ENCODE peak calls at places on chromosome 5, in nine cellular contexts. U is tibial artery; I is CD8-positive, alpha-beta T cell; L is coronary artery; N is body of pancreas; G is right cardiac atrium; F is lung; D is HCT116; E is cardiac muscle cell. C is an unnamed sample.
A peak's percentile ranks its signal among the peaks of the same experiment; 100 is the strongest.

GRCh38 chr5:131521252-131521651 is 113.8 kb downstream of the RAPGEF6 start:
- DNase-seq in F (no peak), E (no peak), L (no peak), D (no peak), I (no peak), N (no peak), U (no peak), G (no peak), C (no peak)

GRCh38 chr5:58921106-58921505 is 338.2 kb downstream of the RAB3C start:
- DNase-seq in N (no peak), G (no peak), E (peak; percentile 50), L (no peak), I (no peak), U (no peak), F (no peak), D (no peak), C (no peak)

GRCh38 chr5:81427566-81427965 is 33.6 kb upstream of the ACOT12 start:
- DNase-seq in N (no peak), D (no peak), U (no peak), L (no peak), I (no peak), E (no peak), F (no peak), G (no peak), C (no peak)

GRCh38 chr5:33608476-33609026 is 167.8 kb downstream of the TARS1 start:
- DNase-seq in L (no peak), N (no peak), E (peak; percentile 9), D (no peak), I (no peak), F (no peak), U (no peak), G (no peak), C (no peak)

GRCh38 chr5:60066502-60066901 is 173.0 kb upstream of the PDE4D start:
- DNase-seq in N (no peak), F (no peak), L (no peak), E (peak; percentile 7), U (no peak), D (no peak), G (no peak), I (no peak), C (no peak)

GRCh38 chr5:150512368-150512747 is 4.4 kb downstream of the NDST1 start:
- DNase-seq in E (peak; percentile 31), L (no peak), G (peak; percentile 51), F (no peak), I (no peak), D (no peak), N (peak; percentile 56), U (no peak), C (no peak)

GRCh38 chr5:141528401-141528984 is 39.6 kb downstream of the PCDHGC5 start:
- DNase-seq in D (no peak), I (no peak), L (no peak), N (peak; percentile 90), G (peak; percentile 87), F (peak; percentile 27), E (peak; percentile 63), U (no peak), C (no peak)

GRCh38 chr5:108681079-108681921 is 66.4 kb upstream of the FER start:
- DNase-seq in L (no peak), F (no peak), I (no peak), N (peak; percentile 62), D (peak; percentile 51), G (peak; percentile 64), E (peak; percentile 87), U (peak; percentile 72), C (peak; percentile 59)

GRCh38 chr5:180970336-180970735 is 18.3 kb upstream of the BTNL3 start:
- DNase-seq in D (no peak), E (no peak), N (no peak), U (no peak), F (no peak), G (no peak), L (no peak), I (no peak), C (no peak)
- H3K4me3 ChIP-seq in D (no peak overlapping the region), E (no peak overlapping the region), N (no peak overlapping the region), U (no peak overlapping the region), F (no peak overlapping the region), G (no peak overlapping the region), L (no peak overlapping the region), I (no peak overlapping the region), C (no peak overlapping the region)

DNA sequence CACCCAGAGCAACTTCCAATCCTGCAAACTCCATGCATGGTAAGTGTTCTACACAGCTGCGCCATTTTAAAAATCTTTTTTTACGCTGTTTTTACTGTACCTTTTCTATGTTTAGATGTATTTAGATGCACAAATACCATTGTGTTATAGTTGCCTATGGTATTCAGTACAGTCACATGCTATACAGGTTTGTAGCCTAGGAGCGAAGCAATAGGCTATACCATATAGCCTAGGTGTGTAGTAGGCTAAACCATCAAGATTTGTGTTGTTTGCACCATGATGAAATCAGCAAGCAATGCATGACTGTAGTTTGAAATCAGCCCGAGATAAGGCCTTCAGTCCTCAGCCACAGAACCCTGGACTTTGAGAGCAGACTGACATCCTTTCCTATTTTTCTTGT is 101.2 kb downstream of the LIX1 start:
- DNase-seq in G (no peak), F (no peak), I (no peak), E (no peak), N (no peak), D (no peak), L (no peak), U (no peak), C (no peak)
- H3K27ac ChIP-seq in G (no peak overlapping the region), F (no peak overlapping the region), I (no peak overlapping the region), E (no peak overlapping the region), N (no peak overlapping the region), D (no peak overlapping the region), L (no peak overlapping the region), U (no peak overlapping the region), C (no peak overlapping the region)

GRCh38 chr5:177372910-177373309 is 11.3 kb upstream of the SLC34A1 start:
- DNase-seq in D (no peak), E (no peak), L (no peak), I (peak; percentile 64), N (no peak), U (no peak), G (no peak), F (no peak), C (no peak)
- H3K4me3 ChIP-seq in D (no peak overlapping the region), E (no peak overlapping the region), L (no peak overlapping the region), I (peak overlapping the region; percentile 28), N (no peak overlapping the region), U (no peak overlapping the region), G (no peak overlapping the region), F (no peak overlapping the region), C (peak overlapping the region; percentile 51)

DNA sequence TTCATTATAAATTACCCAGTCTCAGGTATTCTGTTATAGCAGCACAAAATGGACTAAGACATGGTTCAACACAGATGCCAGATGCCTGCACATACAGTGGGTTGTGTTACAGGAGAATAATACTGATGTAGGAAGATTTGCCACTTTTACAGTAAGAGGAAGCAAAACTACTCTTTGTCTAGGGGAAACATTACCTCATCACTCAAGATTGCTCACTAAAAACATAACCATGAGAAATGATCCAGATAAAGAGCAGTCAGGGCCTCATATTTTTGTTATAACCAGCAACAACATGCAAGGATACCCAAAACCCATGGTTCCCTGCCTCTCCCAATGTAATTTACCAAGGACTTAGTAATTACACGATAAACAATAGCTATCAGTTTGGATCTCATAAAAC is 28.0 kb downstream of the DPYSL3 start:
- DNase-seq in L (no peak), G (no peak), F (no peak), D (no peak), U (no peak), I (no peak), N (no peak), E (peak; percentile 72), C (no peak)
- H3K27ac ChIP-seq in L (peak overlapping the region; percentile 88), G (no peak overlapping the region), F (peak overlapping the region; percentile 52), D (no peak overlapping the region), U (peak overlapping the region; percentile 62), I (no peak overlapping the region), N (peak overlapping the region; percentile 20), E (no peak overlapping the region), C (no peak overlapping the region)

DNA sequence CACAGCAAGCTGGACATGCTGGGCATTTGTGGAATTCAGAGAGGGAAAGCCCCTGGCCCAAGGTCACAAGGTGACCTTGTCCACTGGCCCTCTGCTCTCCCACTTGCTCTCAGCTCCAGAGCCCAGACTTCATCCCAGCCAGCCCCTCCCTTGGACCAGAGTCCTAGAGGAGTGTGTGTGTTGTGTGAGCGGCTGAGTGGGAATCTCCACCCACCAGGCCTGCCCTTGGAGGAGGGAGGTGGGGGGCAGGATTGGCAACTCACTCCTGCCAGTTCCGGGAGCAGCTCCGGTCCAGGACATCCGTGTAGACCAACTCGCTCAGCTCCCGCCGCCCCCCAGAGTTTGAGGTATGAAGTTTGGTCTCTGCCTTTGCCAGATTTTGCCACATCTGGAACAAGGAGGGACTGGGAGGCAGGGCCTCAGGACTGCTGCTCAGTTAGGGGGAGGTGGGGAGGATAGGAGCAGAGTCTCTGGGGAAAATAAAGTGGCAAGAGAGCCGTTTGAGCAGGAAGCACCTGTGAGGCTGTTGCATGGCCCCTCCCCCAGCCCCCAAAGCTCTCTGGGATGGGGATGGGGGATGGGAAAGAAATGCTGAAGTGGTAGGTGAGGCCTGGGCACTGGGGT is 1.4 kb downstream of the MZB1 start:
- DNase-seq in L (no peak), F (no peak), G (peak; percentile 77), I (no peak), U (peak; percentile 63), D (no peak), E (peak; percentile 58), N (peak; percentile 55), C (no peak)
- H3K4me3 ChIP-seq in L (no peak overlapping the region), F (no peak overlapping the region), G (no peak overlapping the region), I (no peak overlapping the region), U (no peak overlapping the region), D (no peak overlapping the region), E (no peak overlapping the region), N (no peak overlapping the region), C (no peak overlapping the region)

DNA sequence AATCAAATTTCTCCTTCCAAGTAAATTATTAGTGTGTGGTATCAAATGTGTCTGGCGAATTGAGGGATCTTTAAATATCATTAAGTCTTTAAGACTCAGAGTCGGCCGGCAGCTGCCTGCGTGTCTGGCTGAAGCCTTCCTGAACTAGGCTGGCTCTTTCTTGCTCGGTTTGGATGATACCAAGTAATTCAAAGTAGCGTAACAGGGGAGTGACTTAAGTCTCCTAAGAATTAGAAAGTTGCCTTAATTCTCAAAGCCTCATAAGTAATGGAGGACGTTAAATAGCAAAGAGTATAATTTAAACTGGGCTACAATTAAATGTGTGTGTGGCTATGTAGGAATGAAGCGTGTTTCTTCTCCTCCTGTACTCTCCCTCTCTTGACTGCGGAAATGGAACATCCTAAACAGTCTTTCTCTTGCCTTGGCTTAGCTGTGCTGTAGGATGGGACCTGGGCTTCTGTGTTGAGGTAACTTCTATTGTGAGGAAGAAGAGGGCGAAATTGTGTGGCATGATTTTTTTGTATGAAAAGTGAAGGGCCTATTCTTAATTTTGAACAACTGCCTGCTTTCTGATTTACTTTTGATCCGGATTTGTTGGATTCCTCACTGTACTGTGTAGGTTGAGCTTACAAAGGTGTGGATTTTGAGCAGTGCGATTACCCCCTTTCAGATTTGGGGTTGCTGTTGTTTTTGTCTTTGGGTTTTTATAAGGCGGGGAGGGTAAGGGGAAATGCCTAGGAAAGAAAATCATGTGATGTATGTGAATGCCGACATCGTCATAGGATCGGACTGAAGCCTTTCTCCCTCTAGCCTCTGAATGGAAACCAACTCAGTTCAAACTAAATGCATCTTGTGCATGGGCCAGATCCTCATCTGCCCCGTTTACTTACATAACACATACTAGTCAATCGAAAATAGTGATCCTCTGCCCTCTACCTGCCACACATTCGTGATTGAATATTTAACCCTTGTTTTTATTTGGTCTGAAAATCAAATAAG is 29.9 kb downstream of the CPEB4 start:
- DNase-seq in E (peak; percentile 89), N (peak; percentile 46), L (no peak), F (no peak), I (peak; percentile 71), G (peak; percentile 79), D (peak; percentile 83), U (peak; percentile 76), C (peak; percentile 91)
- H3K27ac ChIP-seq in E (peak overlapping the region; percentile 97), N (peak overlapping the region; percentile 70), L (peak overlapping the region; percentile 84), F (peak overlapping the region; percentile 62), I (peak overlapping the region; percentile 68), G (peak overlapping the region; percentile 78), D (peak overlapping the region; percentile 30), U (peak overlapping the region; percentile 81), C (peak overlapping the region; percentile 79)